ENCODE peak calls at places on chromosomes 16 and 17, in nine cellular contexts. One of them, this sample, is unnamed.

GRCh38 chr17:57242148-57242547 is 14.2 kb upstream of the MSI2 start:
- DNase-seq in fibroblast of the aortic adventitia: no peak
- DNase-seq in stomach: no peak
- DNase-seq in esophagus muscularis mucosa: no peak
- DNase-seq in SJSA1: no peak
- DNase-seq in body of pancreas: no peak
- DNase-seq in neural progenitor cell: no peak
- DNase-seq in cardiac muscle cell: peak; percentile 4
- DNase-seq in retinal pigment epithelial cell: no peak
- DNase-seq in this sample: no peak

GRCh38 chr17:72501404-72502110 is 380.7 kb downstream of the SOX9 start:
- DNase-seq in fibroblast of the aortic adventitia: no peak
- DNase-seq in stomach: peak; percentile 90
- DNase-seq in esophagus muscularis mucosa: no peak
- DNase-seq in SJSA1: no peak
- DNase-seq in body of pancreas: peak; percentile 95
- DNase-seq in neural progenitor cell: no peak
- DNase-seq in cardiac muscle cell: no peak
- DNase-seq in retinal pigment epithelial cell: peak; percentile 64
- DNase-seq in this sample: no peak

GRCh38 chr17:74768763-74769114 is 7.4 kb downstream of the NAT9 start:
- DNase-seq in fibroblast of the aortic adventitia: no peak
- DNase-seq in stomach: no peak
- DNase-seq in esophagus muscularis mucosa: no peak
- DNase-seq in SJSA1: no peak
- DNase-seq in body of pancreas: no peak
- DNase-seq in neural progenitor cell: no peak
- DNase-seq in cardiac muscle cell: no peak
- DNase-seq in retinal pigment epithelial cell: no peak
- DNase-seq in this sample: no peak

GRCh38 chr17:75755205-75755901 is 9.6 kb downstream of the GALK1 start:
- DNase-seq in fibroblast of the aortic adventitia: no peak
- DNase-seq in stomach: no peak
- DNase-seq in esophagus muscularis mucosa: no peak
- DNase-seq in SJSA1: peak; percentile 55
- DNase-seq in body of pancreas: no peak
- DNase-seq in neural progenitor cell: no peak
- DNase-seq in cardiac muscle cell: no peak
- DNase-seq in retinal pigment epithelial cell: no peak
- DNase-seq in this sample: no peak

GRCh38 chr17:45265823-45266222 is 3.9 kb upstream of the SPATA32 start:
- DNase-seq in fibroblast of the aortic adventitia: peak; percentile 93
- DNase-seq in stomach: no peak
- DNase-seq in esophagus muscularis mucosa: no peak
- DNase-seq in SJSA1: no peak
- DNase-seq in body of pancreas: no peak
- DNase-seq in neural progenitor cell: no peak
- DNase-seq in cardiac muscle cell: peak; percentile 74
- DNase-seq in retinal pigment epithelial cell: peak; percentile 40
- DNase-seq in this sample: no peak

GRCh38 chr17:79836952-79837887 is 2.0 kb downstream of the CBX4 start:
- DNase-seq in fibroblast of the aortic adventitia: peak; percentile 62
- DNase-seq in stomach: peak; percentile 96
- DNase-seq in esophagus muscularis mucosa: no peak
- DNase-seq in SJSA1: no peak
- DNase-seq in body of pancreas: peak; percentile 96
- DNase-seq in neural progenitor cell: peak; percentile 63
- DNase-seq in cardiac muscle cell: peak; percentile 88
- DNase-seq in retinal pigment epithelial cell: peak; percentile 53
- DNase-seq in this sample: peak; percentile 85

GRCh38 chr17:66865151-66865550 is 30.2 kb downstream of the CACNG5 start:
- DNase-seq in fibroblast of the aortic adventitia: no peak
- DNase-seq in stomach: no peak
- DNase-seq in esophagus muscularis mucosa: no peak
- DNase-seq in SJSA1: no peak
- DNase-seq in body of pancreas: no peak
- DNase-seq in neural progenitor cell: no peak
- DNase-seq in cardiac muscle cell: no peak
- DNase-seq in retinal pigment epithelial cell: no peak
- DNase-seq in this sample: no peak

GRCh38 chr16:75519175-75519574 is 16.7 kb downstream of the CHST5 start:
- DNase-seq in fibroblast of the aortic adventitia: no peak
- DNase-seq in stomach: no peak
- DNase-seq in esophagus muscularis mucosa: no peak
- DNase-seq in SJSA1: no peak
- DNase-seq in body of pancreas: no peak
- DNase-seq in neural progenitor cell: no peak
- DNase-seq in cardiac muscle cell: no peak
- DNase-seq in retinal pigment epithelial cell: no peak
- DNase-seq in this sample: no peak

GRCh38 chr16:12815361-12815760 is 11.7 kb upstream of the CPPED1 start:
- DNase-seq in fibroblast of the aortic adventitia: no peak
- DNase-seq in stomach: no peak
- DNase-seq in esophagus muscularis mucosa: no peak
- DNase-seq in SJSA1: no peak
- DNase-seq in body of pancreas: no peak
- DNase-seq in neural progenitor cell: no peak
- DNase-seq in cardiac muscle cell: no peak
- DNase-seq in retinal pigment epithelial cell: no peak
- DNase-seq in this sample: no peak

GRCh38 chr17:44124118-44124438 is 637 bp upstream of the HDAC5 start:
- DNase-seq in fibroblast of the aortic adventitia: no peak
- DNase-seq in stomach: no peak
- DNase-seq in esophagus muscularis mucosa: no peak
- DNase-seq in SJSA1: no peak
- DNase-seq in body of pancreas: no peak
- DNase-seq in neural progenitor cell: no peak
- DNase-seq in cardiac muscle cell: no peak
- DNase-seq in retinal pigment epithelial cell: no peak
- DNase-seq in this sample: no peak

GRCh38 chr16:57115148-57115503 is 22.7 kb downstream of the CPNE2 start:
- DNase-seq in fibroblast of the aortic adventitia: no peak
- DNase-seq in stomach: no peak
- DNase-seq in esophagus muscularis mucosa: no peak
- DNase-seq in SJSA1: no peak
- DNase-seq in body of pancreas: no peak
- DNase-seq in neural progenitor cell: no peak
- DNase-seq in cardiac muscle cell: peak; percentile 20
- DNase-seq in retinal pigment epithelial cell: no peak
- DNase-seq in this sample: no peak

GRCh38 chr17:14298221-14298994 is 2.5 kb upstream of the HS3ST3B1 start:
- DNase-seq in fibroblast of the aortic adventitia: peak; percentile 24
- DNase-seq in stomach: no peak
- DNase-seq in esophagus muscularis mucosa: peak; percentile 39
- DNase-seq in SJSA1: no peak
- DNase-seq in body of pancreas: no peak
- DNase-seq in neural progenitor cell: peak; percentile 72
- DNase-seq in cardiac muscle cell: peak; percentile 37
- DNase-seq in retinal pigment epithelial cell: no peak
- DNase-seq in this sample: no peak
- H3K4me3 ChIP-seq in fibroblast of the aortic adventitia: peak overlapping the region; percentile 17
- H3K4me3 ChIP-seq in stomach: peak overlapping the region; percentile 40
- H3K4me3 ChIP-seq in esophagus muscularis mucosa: no peak overlapping the region
- H3K4me3 ChIP-seq in SJSA1: no peak overlapping the region
- H3K4me3 ChIP-seq in body of pancreas: no peak overlapping the region
- H3K4me3 ChIP-seq in neural progenitor cell: peak overlapping the region; percentile 52
- H3K4me3 ChIP-seq in cardiac muscle cell: no peak overlapping the region
- H3K4me3 ChIP-seq in retinal pigment epithelial cell: peak overlapping the region; percentile 12
- H3K4me3 ChIP-seq in this sample: no peak overlapping the region

GRCh38 chr17:28333083-28333746 is 2.1 kb downstream of the IFT20 start:
- DNase-seq in fibroblast of the aortic adventitia: no peak
- DNase-seq in stomach: no peak
- DNase-seq in esophagus muscularis mucosa: no peak
- DNase-seq in SJSA1: no peak
- DNase-seq in body of pancreas: no peak
- DNase-seq in neural progenitor cell: no peak
- DNase-seq in cardiac muscle cell: no peak
- DNase-seq in retinal pigment epithelial cell: no peak
- DNase-seq in this sample: no peak

GRCh38 chr17:28335959-28336871 is 654 bp downstream of the TNFAIP1 start:
- DNase-seq in fibroblast of the aortic adventitia: peak; percentile 96
- DNase-seq in stomach: peak; percentile 68
- DNase-seq in esophagus muscularis mucosa: no peak
- DNase-seq in SJSA1: peak; percentile 82
- DNase-seq in body of pancreas: peak; percentile 75
- DNase-seq in neural progenitor cell: peak; percentile 95
- DNase-seq in cardiac muscle cell: peak; percentile 94
- DNase-seq in retinal pigment epithelial cell: peak; percentile 98
- DNase-seq in this sample: no peak

GRCh38 chr17:28334666-28335200 is 539 bp downstream of the IFT20 start:
- DNase-seq in fibroblast of the aortic adventitia: no peak
- DNase-seq in stomach: no peak
- DNase-seq in esophagus muscularis mucosa: no peak
- DNase-seq in SJSA1: no peak
- DNase-seq in body of pancreas: no peak
- DNase-seq in neural progenitor cell: no peak
- DNase-seq in cardiac muscle cell: no peak
- DNase-seq in retinal pigment epithelial cell: peak; percentile 45
- DNase-seq in this sample: no peak

GRCh38 chr17:28335201-28335958 is at the start of the genes IFT20 and TNFAIP1:
- DNase-seq in fibroblast of the aortic adventitia: peak; percentile 100
- DNase-seq in stomach: peak; percentile 98
- DNase-seq in esophagus muscularis mucosa: peak; percentile 100
- DNase-seq in SJSA1: peak; percentile 100
- DNase-seq in body of pancreas: peak; percentile 99
- DNase-seq in neural progenitor cell: peak; percentile 100
- DNase-seq in cardiac muscle cell: peak; percentile 100
- DNase-seq in retinal pigment epithelial cell: peak; percentile 100
- DNase-seq in this sample: peak; percentile 96

DNA sequence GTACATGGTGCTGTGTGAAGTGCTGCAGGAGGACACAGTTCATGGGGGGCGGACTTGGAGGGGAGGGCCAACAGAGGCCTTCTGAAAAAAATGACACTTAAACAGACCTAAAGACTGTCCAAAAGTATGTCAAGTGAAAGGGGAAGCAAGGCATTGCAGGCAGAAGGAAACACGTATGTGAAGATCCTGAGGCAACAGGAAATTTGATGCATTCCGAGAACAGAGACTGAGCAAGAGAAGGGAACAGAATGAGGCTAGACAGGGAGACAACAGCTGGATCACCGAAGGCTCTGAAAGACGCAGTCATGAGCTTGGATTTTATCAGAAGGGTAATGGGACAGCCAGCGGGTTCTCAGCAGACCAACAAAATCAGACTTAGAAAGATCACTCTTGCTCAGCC is 1.1 kb downstream of the IFT20 start:
- DNase-seq in fibroblast of the aortic adventitia: peak; percentile 28
- DNase-seq in stomach: no peak
- DNase-seq in esophagus muscularis mucosa: no peak
- DNase-seq in SJSA1: no peak
- DNase-seq in body of pancreas: no peak
- DNase-seq in neural progenitor cell: no peak
- DNase-seq in cardiac muscle cell: peak; percentile 47
- DNase-seq in retinal pigment epithelial cell: no peak
- DNase-seq in this sample: no peak
- H3K4me3 ChIP-seq in fibroblast of the aortic adventitia: peak overlapping the region; percentile 95
- H3K4me3 ChIP-seq in stomach: peak overlapping the region; percentile 68
- H3K4me3 ChIP-seq in esophagus muscularis mucosa: peak overlapping the region; percentile 79
- H3K4me3 ChIP-seq in SJSA1: peak overlapping the region; percentile 65
- H3K4me3 ChIP-seq in body of pancreas: no peak overlapping the region
- H3K4me3 ChIP-seq in neural progenitor cell: peak overlapping the region; percentile 82
- H3K4me3 ChIP-seq in cardiac muscle cell: peak overlapping the region; percentile 75
- H3K4me3 ChIP-seq in retinal pigment epithelial cell: peak overlapping the region; percentile 98
- H3K4me3 ChIP-seq in this sample: peak overlapping the region; percentile 71

DNA sequence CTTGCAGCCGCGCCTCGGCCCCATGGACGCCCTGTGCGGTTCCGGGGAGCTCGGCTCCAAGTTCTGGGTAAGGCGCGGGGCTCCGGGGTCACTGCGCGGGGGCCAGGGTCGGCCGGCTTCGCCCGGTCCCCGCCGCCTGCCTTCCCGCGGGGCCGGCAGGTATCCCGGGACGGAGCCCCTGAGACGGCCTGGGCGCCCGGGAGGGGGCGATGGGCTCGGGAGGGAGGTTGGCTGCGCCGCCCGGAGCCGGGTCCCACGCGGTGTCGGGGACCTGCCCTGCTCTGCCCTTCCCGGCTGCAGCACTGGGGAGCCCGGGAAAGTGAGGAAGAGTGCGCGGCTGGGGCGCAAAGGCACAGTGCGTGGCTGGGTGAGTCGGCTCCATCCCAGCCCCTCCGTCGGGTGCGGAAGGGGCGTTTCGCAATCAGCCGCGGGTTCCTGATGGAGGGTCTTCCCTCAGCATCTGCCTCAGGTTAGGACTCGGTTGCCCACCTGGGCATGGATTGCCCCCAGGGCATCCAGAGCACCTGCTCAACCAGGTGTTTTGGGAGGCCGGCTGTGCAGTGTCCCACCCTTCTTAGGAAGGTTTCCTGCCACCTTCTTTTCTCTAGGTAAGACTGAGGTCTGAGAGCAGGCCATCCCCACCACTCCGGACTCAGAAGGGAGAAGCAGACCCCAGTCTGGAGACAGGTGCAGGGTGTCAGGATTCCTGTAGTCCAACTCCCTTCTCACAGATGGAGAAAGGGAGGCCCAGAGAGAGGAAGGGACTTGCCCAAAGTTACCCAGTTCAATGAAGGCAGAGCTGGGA is 436 bp downstream of the ABCC3 start:
- DNase-seq in fibroblast of the aortic adventitia: no peak
- DNase-seq in stomach: no peak
- DNase-seq in esophagus muscularis mucosa: no peak
- DNase-seq in SJSA1: no peak
- DNase-seq in body of pancreas: peak; percentile 43
- DNase-seq in neural progenitor cell: peak; percentile 54
- DNase-seq in cardiac muscle cell: no peak
- DNase-seq in retinal pigment epithelial cell: no peak
- DNase-seq in this sample: no peak
- H3K4me3 ChIP-seq in fibroblast of the aortic adventitia: peak overlapping the region; percentile 57
- H3K4me3 ChIP-seq in stomach: peak overlapping the region; percentile 63
- H3K4me3 ChIP-seq in esophagus muscularis mucosa: peak overlapping the region; percentile 55
- H3K4me3 ChIP-seq in SJSA1: peak overlapping the region; percentile 58
- H3K4me3 ChIP-seq in body of pancreas: peak overlapping the region; percentile 37
- H3K4me3 ChIP-seq in neural progenitor cell: peak overlapping the region; percentile 70
- H3K4me3 ChIP-seq in cardiac muscle cell: peak overlapping the region; percentile 42
- H3K4me3 ChIP-seq in retinal pigment epithelial cell: peak overlapping the region; percentile 43
- H3K4me3 ChIP-seq in this sample: peak overlapping the region; percentile 60

DNA sequence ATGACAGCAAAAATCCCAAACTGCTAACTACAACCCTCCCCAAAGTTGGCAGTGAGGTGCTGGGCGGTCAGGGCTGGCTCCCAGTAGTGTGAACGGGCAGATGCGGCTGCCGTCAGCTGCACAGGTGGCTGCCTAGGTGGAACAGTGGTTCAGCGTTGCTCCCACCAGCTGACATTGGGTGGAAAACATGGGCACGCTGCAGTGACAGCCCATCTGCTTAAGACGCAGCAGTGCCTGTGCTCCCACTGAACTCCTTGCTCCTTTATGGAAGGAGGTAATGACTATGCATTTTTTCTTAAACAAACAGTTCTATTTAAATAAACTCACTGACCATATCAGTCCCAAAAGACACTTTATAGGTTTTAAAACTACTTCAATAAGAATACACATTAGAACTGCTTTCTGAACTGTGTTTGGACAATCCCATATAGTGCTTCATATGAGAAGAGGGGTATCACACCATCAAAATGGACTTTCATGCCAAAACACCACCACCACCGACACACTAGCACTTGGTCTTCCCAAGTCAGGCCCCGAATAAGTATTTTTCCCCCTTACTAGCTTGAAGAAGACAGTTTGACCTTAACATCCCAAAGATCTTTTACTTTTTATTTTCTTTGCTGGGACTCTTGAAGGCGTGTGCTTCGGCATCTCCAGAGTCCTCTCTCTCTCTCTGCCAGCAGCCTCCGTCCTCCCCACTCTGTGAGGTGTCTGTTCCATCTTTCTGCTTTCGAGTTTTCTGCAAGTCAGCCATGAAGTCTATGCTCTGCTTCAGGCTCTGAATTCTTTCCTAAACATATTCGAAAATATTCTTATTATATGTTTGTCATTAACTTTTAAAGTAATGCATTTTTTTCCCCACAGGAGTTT is 34.4 kb downstream of the BRD7 start:
- DNase-seq in fibroblast of the aortic adventitia: no peak
- DNase-seq in stomach: no peak
- DNase-seq in esophagus muscularis mucosa: no peak
- DNase-seq in SJSA1: no peak
- DNase-seq in body of pancreas: no peak
- DNase-seq in neural progenitor cell: no peak
- DNase-seq in cardiac muscle cell: no peak
- DNase-seq in retinal pigment epithelial cell: no peak
- DNase-seq in this sample: no peak
- H3K4me3 ChIP-seq in fibroblast of the aortic adventitia: no peak overlapping the region
- H3K4me3 ChIP-seq in stomach: no peak overlapping the region
- H3K4me3 ChIP-seq in esophagus muscularis mucosa: no peak overlapping the region
- H3K4me3 ChIP-seq in SJSA1: no peak overlapping the region
- H3K4me3 ChIP-seq in body of pancreas: no peak overlapping the region
- H3K4me3 ChIP-seq in neural progenitor cell: no peak overlapping the region
- H3K4me3 ChIP-seq in cardiac muscle cell: no peak overlapping the region
- H3K4me3 ChIP-seq in retinal pigment epithelial cell: no peak overlapping the region
- H3K4me3 ChIP-seq in this sample: no peak overlapping the region

This sample was measured in GM06990.